ENCODE peak calls at places on chromosomes 3 and 15, in ten cellular contexts. C, P, A, W, U, Z, T, F, L and D are unnamed samples.

GRCh38 chr3:7684193-7684592 is 817.4 kb upstream of the LMCD1 start:
- DNase-seq in C (no peak), P (no peak), A (no peak), W (no peak), U (no peak), Z (no peak), T (no peak), F (no peak), L (no peak), D (no peak)

GRCh38 chr15:39585394-39585841 is 4.5 kb downstream of the THBS1 start:
- DNase-seq in C (peak; percentile 21), P (no peak), A (no peak), W (no peak), U (no peak), Z (no peak), T (no peak), F (no peak), L (no peak), D (no peak)

GRCh38 chr3:141485578-141486415 is 1.0 kb upstream of the RASA2 start:
- DNase-seq in C (peak; percentile 84), P (no peak), A (no peak), W (peak; percentile 64), U (peak; percentile 47), Z (no peak), T (no peak), F (peak; percentile 19), L (no peak), D (no peak)

GRCh38 chr15:100341662-100342560 is at the start of gene ADAMTS17:
- DNase-seq in C (peak; percentile 89), P (peak; percentile 90), A (peak; percentile 97), W (peak; percentile 97), U (peak; percentile 88), Z (peak; percentile 96), T (peak; percentile 95), F (peak; percentile 98), L (peak; percentile 95), D (peak; percentile 76)

GRCh38 chr15:67241132-67241855 is 13.2 kb downstream of the AAGAB start:
- DNase-seq in C (no peak), P (no peak), A (no peak), W (no peak), U (no peak), Z (no peak), T (no peak), F (peak; percentile 13), L (no peak), D (peak; percentile 73)

GRCh38 chr15:48940508-48940907 is 23.2 kb downstream of the SHC4 start:
- DNase-seq in C (peak; percentile 100), P (no peak), A (no peak), W (no peak), U (peak; percentile 98), Z (no peak), T (no peak), F (no peak), L (no peak), D (peak; percentile 58)

GRCh38 chr3:46461971-46462910 is 2.5 kb downstream of the LTF start:
- DNase-seq in C (no peak), P (no peak), A (no peak), W (no peak), U (no peak), Z (no peak), T (no peak), F (no peak), L (no peak), D (no peak)

GRCh38 chr3:184757010-184757651 is 45.3 kb upstream of the MAGEF1 start:
- DNase-seq in C (peak; percentile 95), P (no peak), A (peak; percentile 88), W (peak; percentile 73), U (peak; percentile 90), Z (peak; percentile 67), T (peak; percentile 79), F (no peak), L (peak; percentile 43), D (no peak)

GRCh38 chr3:172980849-172981248 is 160.2 kb downstream of the SPATA16 start:
- DNase-seq in C (no peak), P (no peak), A (no peak), W (no peak), U (no peak), Z (no peak), T (no peak), F (no peak), L (no peak), D (no peak)

GRCh38 chr15:92421980-92422379 is 28.3 kb downstream of the ST8SIA2 start:
- DNase-seq in C (peak; percentile 19), P (no peak), A (no peak), W (no peak), U (peak; percentile 10), Z (no peak), T (no peak), F (no peak), L (no peak), D (no peak)

GRCh38 chr3:150414273-150414672 is 6.2 kb downstream of the TSC22D2 start:
- DNase-seq in C (peak; percentile 56), P (no peak), A (no peak), W (peak; percentile 24), U (peak; percentile 53), Z (no peak), T (peak; percentile 38), F (peak; percentile 44), L (peak; percentile 64), D (no peak)

GRCh38 chr3:151976211-151977050 is 103.0 kb downstream of the SUCNR1 start:
- DNase-seq in C (peak; percentile 98), P (no peak), A (no peak), W (no peak), U (peak; percentile 95), Z (no peak), T (no peak), F (no peak), L (no peak), D (no peak)

GRCh38 chr15:66760968-66761722 is 59.1 kb downstream of the SMAD6 start:
- DNase-seq in C (no peak), P (no peak), A (peak; percentile 78), W (no peak), U (no peak), Z (no peak), T (peak; percentile 35), F (no peak), L (no peak), D (no peak)

GRCh38 chr3:176814252-176814651 is 383.0 kb downstream of the TBL1XR1 start:
- DNase-seq in C (peak; percentile 35), P (no peak), A (no peak), W (peak; percentile 58), U (peak; percentile 55), Z (peak; percentile 81), T (peak; percentile 45), F (peak; percentile 91), L (peak; percentile 27), D (peak; percentile 50)
- TF ChIP-seq CTCF in C (peak; percentile 49), P (no peak), A (no peak), W (peak; percentile 60), U (peak; percentile 88), Z (peak; percentile 82), T (peak; percentile 56), F (peak; percentile 80), L (no peak), D (peak; percentile 50)

GRCh38 chr15:37134244-37134643 is 33.9 kb upstream of the MEIS2 start:
- DNase-seq in C (no peak), P (no peak), A (no peak), W (no peak), U (no peak), Z (no peak), T (no peak), F (no peak), L (no peak), D (no peak)

GRCh38 chr15:37135225-37135624 is 34.9 kb upstream of the MEIS2 start:
- DNase-seq in C (no peak), P (no peak), A (no peak), W (no peak), U (no peak), Z (peak; percentile 64), T (no peak), F (peak; percentile 20), L (no peak), D (no peak)

GRCh38 chr15:37134699-37135131 is 34.4 kb upstream of the MEIS2 start:
- DNase-seq in C (peak; percentile 69), P (no peak), A (no peak), W (no peak), U (peak; percentile 37), Z (peak; percentile 11), T (no peak), F (peak; percentile 49), L (no peak), D (no peak)

GRCh38 chr15:37132826-37133417 is 32.6 kb upstream of the MEIS2 start:
- DNase-seq in C (no peak), P (no peak), A (no peak), W (no peak), U (no peak), Z (no peak), T (no peak), F (no peak), L (no peak), D (no peak)

DNA sequence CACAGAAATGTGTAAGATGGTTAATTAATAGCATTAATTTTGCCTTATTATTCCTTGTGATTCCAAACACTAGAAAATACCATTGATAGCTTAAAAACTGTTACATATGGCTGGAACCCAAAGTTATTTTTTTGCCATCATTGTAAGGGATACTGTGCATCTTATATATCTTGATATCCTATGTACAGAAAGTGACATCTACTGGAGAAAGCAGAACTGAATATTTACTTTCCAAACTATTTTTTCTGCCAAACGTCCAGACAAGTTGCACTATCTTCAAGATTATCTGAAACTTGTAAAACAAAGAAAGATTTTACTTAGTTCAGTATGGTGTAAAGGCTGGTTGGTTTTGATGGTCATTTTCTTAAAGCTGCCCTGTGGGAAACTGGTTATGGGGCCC is 33.3 kb upstream of the MEIS2 start:
- DNase-seq in C (peak; percentile 59), P (no peak), A (no peak), W (no peak), U (no peak), Z (no peak), T (no peak), F (no peak), L (no peak), D (no peak)
- TF ChIP-seq CTCF in C (peak; percentile 54), P (no peak), A (peak; percentile 29), W (no peak), U (no peak), Z (peak; percentile 1), T (peak; percentile 41), F (peak; percentile 22), L (peak; percentile 31), D (no peak)

GRCh38 chr3:169563775-169564059 is 99.8 kb downstream of the MECOM start:
- DNase-seq in C (no peak), P (no peak), A (no peak), W (no peak), U (no peak), Z (no peak), T (no peak), F (no peak), L (no peak), D (no peak)

GRCh38 chr3:169562988-169563774 is 100.3 kb downstream of the MECOM start:
- DNase-seq in C (no peak), P (no peak), A (no peak), W (no peak), U (no peak), Z (no peak), T (no peak), F (no peak), L (no peak), D (no peak)

GRCh38 chr3:169564883-169565282 is 98.6 kb downstream of the MECOM start:
- DNase-seq in C (no peak), P (no peak), A (no peak), W (no peak), U (no peak), Z (no peak), T (no peak), F (no peak), L (no peak), D (no peak)
- TF ChIP-seq CTCF in C (no peak), P (no peak), A (no peak), W (no peak), U (peak; percentile 41), Z (peak; percentile 49), T (no peak), F (peak; percentile 33), L (no peak), D (no peak)

GRCh38 chr15:50148362-50148963 is 29.4 kb upstream of the ATP8B4 start:
- DNase-seq in C (peak; percentile 72), P (no peak), A (no peak), W (peak; percentile 32), U (peak; percentile 64), Z (peak; percentile 85), T (no peak), F (peak; percentile 88), L (no peak), D (no peak)
- TF ChIP-seq CTCF in C (peak; percentile 62), P (no peak), A (no peak), W (peak; percentile 35), U (peak; percentile 85), Z (peak; percentile 89), T (no peak), F (peak; percentile 62), L (no peak), D (peak; percentile 50)